ENCODE peak calls at places on chromosomes 2 and 18, in ten cellular contexts. E, U, Y, I, P, H, O, A, X and G are unnamed samples.

GRCh38 chr2:51997571-51997970 is 965.6 kb upstream of the NRXN1 start:
- DNase-seq in E (no peak), U (no peak), Y (peak; percentile 16), I (no peak), P (no peak), H (no peak), O (no peak), A (no peak), X (no peak), G (no peak)

GRCh38 chr2:48425402-48425801 is 104.6 kb upstream of the STON1 start:
- DNase-seq in E (no peak), U (no peak), Y (no peak), I (no peak), P (no peak), H (no peak), O (no peak), A (no peak), X (no peak), G (no peak)

GRCh38 chr2:186486651-186487647 is 889 bp downstream of the ZC3H15 start:
- DNase-seq in E (no peak), U (no peak), Y (peak; percentile 40), I (no peak), P (no peak), H (peak; percentile 55), O (no peak), A (no peak), X (no peak), G (no peak)

GRCh38 chr18:80252136-80252535 is 4.8 kb upstream of the PARD6G start:
- DNase-seq in E (no peak), U (no peak), Y (no peak), I (no peak), P (no peak), H (peak; percentile 71), O (no peak), A (no peak), X (no peak), G (no peak)

GRCh38 chr2:32166115-32166549 is 468 bp downstream of the SLC30A6 start:
- DNase-seq in E (no peak), U (no peak), Y (no peak), I (no peak), P (no peak), H (no peak), O (no peak), A (no peak), X (no peak), G (no peak)

GRCh38 chr18:57585846-57586242 is 658 bp downstream of the FECH start:
- DNase-seq in E (no peak), U (no peak), Y (peak; percentile 19), I (no peak), P (no peak), H (no peak), O (no peak), A (no peak), X (no peak), G (no peak)

GRCh38 chr18:12625242-12625641 is 32.7 kb downstream of the SPIRE1 start:
- DNase-seq in E (no peak), U (no peak), Y (no peak), I (no peak), P (no peak), H (no peak), O (no peak), A (no peak), X (no peak), G (no peak)

GRCh38 chr2:102558463-102558862 is 60.9 kb upstream of the SLC9A2 start:
- DNase-seq in E (no peak), U (no peak), Y (no peak), I (no peak), P (no peak), H (peak; percentile 26), O (no peak), A (no peak), X (no peak), G (no peak)

GRCh38 chr2:29166237-29166630 is 51.0 kb downstream of the CLIP4 start:
- DNase-seq in E (no peak), U (no peak), Y (peak; percentile 30), I (no peak), P (no peak), H (peak; percentile 37), O (no peak), A (no peak), X (no peak), G (no peak)

GRCh38 chr2:235961711-235962110 is 206.5 kb downstream of the GBX2 start:
- DNase-seq in E (no peak), U (no peak), Y (no peak), I (no peak), P (no peak), H (no peak), O (no peak), A (no peak), X (no peak), G (no peak)

GRCh38 chr2:164514491-164514890 is 106.8 kb downstream of the GRB14 start:
- DNase-seq in E (no peak), U (peak; percentile 74), Y (peak; percentile 68), I (no peak), P (no peak), H (peak; percentile 5), O (no peak), A (no peak), X (no peak), G (no peak)

GRCh38 chr2:28326469-28326805 is 66.2 kb upstream of the FOSL2 start:
- DNase-seq in E (no peak), U (no peak), Y (no peak), I (no peak), P (no peak), H (no peak), O (no peak), A (no peak), X (no peak), G (no peak)

GRCh38 chr2:31297751-31298150 is 63.8 kb downstream of the EHD3 start:
- DNase-seq in E (no peak), U (peak; percentile 11), Y (peak; percentile 50), I (no peak), P (no peak), H (peak; percentile 91), O (no peak), A (no peak), X (no peak), G (no peak)

GRCh38 chr18:52343138-52343537 is 3.1 kb downstream of the DCC start:
- DNase-seq in E (no peak), U (no peak), Y (peak; percentile 92), I (no peak), P (no peak), H (no peak), O (no peak), A (no peak), X (no peak), G (no peak)

GRCh38 chr2:26086155-26086634 is 52.3 kb downstream of the RAB10 start:
- DNase-seq in E (no peak), U (no peak), Y (peak; percentile 48), I (no peak), P (no peak), H (peak; percentile 67), O (no peak), A (no peak), X (no peak), G (no peak)

GRCh38 chr2:83665154-83665553 is 793.9 kb downstream of the SUCLG1 start:
- DNase-seq in E (no peak), U (no peak), Y (no peak), I (no peak), P (no peak), H (no peak), O (no peak), A (no peak), X (no peak), G (no peak)

DNA sequence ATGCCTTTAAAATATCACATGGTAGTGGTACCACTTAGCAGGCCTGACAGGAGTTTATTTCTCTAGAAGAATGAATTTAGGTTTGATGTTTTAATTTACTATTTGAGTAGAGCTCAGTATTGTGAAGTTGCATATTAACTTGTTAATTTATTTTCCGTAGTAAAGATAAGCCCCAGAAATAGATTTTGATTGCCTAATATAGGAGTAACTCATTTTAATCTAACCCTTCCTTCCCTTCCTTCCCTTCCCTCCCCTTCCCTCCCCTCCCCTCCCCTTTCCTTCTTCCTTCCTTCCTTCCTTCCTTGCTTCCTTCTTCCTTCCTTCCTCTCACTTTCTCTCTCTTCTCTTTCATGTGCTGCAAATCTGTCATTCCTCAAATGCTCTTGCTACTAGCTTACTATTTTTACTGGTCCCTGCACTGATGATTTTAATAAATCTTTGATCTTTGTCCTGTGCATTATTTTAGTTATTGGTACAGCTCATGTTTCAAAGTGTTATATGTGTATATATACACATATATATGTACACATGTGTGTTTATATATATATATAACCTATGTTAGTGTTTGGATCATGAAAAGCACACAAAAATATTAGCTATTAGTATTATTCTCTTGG is 862.6 kb upstream of the CNTNAP5 start:
- DNase-seq in E (no peak), U (no peak), Y (no peak), I (no peak), P (no peak), H (no peak), O (no peak), A (no peak), X (no peak), G (no peak)
- H3K27ac ChIP-seq in E (no peak overlapping the region), U (no peak overlapping the region), Y (no peak overlapping the region), I (no peak overlapping the region), P (no peak overlapping the region), H (no peak overlapping the region), O (no peak overlapping the region), A (no peak overlapping the region), X (no peak overlapping the region), G (no peak overlapping the region)

GRCh38 chr2:37283207-37283606 is 41.4 kb downstream of the PRKD3 start:
- DNase-seq in E (no peak), U (peak; percentile 28), Y (no peak), I (no peak), P (no peak), H (peak; percentile 93), O (no peak), A (no peak), X (no peak), G (no peak)
- H3K27ac ChIP-seq in E (no peak overlapping the region), U (peak overlapping the region; percentile 58), Y (peak overlapping the region; percentile 26), I (no peak overlapping the region), P (no peak overlapping the region), H (peak overlapping the region; percentile 50), O (no peak overlapping the region), A (no peak overlapping the region), X (no peak overlapping the region), G (no peak overlapping the region)

GRCh38 chr2:232632229-232632903 is 1.0 kb upstream of the EFHD1 start:
- DNase-seq in E (peak; percentile 56), U (no peak), Y (no peak), I (no peak), P (no peak), H (no peak), O (no peak), A (no peak), X (no peak), G (no peak)
- H3K27ac ChIP-seq in E (peak overlapping the region; percentile 43), U (no peak overlapping the region), Y (no peak overlapping the region), I (no peak overlapping the region), P (peak overlapping the region; percentile 61), H (no peak overlapping the region), O (no peak overlapping the region), A (peak overlapping the region; percentile 47), X (no peak overlapping the region), G (peak overlapping the region; percentile 2)

DNA sequence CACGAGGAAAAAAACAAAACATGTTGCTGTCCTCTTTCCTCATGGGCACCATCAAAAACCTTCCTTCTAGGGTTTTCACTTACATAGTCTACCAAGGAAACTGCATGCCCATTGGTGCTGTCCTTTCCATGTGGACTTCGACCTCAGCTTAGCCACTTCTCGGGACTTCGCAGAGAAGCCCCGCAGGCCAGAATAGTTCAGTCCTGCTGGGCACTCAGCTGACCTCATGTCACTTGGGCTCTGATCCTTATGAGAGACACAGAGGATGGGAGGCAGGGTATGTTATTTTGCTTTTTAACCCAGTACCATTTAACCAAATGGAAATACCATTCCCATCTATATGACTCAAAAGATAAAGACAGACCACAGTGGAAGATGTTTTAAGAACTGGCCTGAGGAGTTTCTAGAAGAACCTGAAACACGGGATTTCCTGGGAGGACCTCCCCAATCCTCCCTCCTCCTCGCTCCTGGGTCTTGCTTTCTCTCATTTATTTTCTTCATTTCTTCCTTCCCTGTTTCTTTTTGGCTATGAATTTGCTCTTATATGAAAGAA is 28.4 kb downstream of the AAK1 start:
- DNase-seq in E (no peak), U (no peak), Y (no peak), I (no peak), P (no peak), H (no peak), O (no peak), A (no peak), X (no peak), G (no peak)
- H3K27ac ChIP-seq in E (no peak overlapping the region), U (no peak overlapping the region), Y (no peak overlapping the region), I (no peak overlapping the region), P (peak overlapping the region; percentile 69), H (no peak overlapping the region), O (no peak overlapping the region), A (no peak overlapping the region), X (no peak overlapping the region), G (no peak overlapping the region)